ENCODE peak calls at places on chromosomes 12 and 14, in ten cellular contexts. R is AG04449, N is dorsolateral prefrontal cortex, U is glutamatergic neuron, Z is HL-60, X is A549, D is OCI-LY7, G is upper lobe of left lung, H is MCF 10A, I is Calu3. A is an unnamed sample.
A peak's percentile ranks its signal among the peaks of the same experiment; 100 is the strongest.

GRCh38 chr12:113341535-113341934 is 6.6 kb upstream of the SLC8B1 start:
- DNase-seq in R (no peak), N (no peak), H (no peak), I (no peak), D (no peak), Z (peak; percentile 41), X (no peak), U (no peak), G (no peak), A (no peak)

GRCh38 chr12:52248541-52249035 is 15.5 kb downstream of the KRT7 start:
- DNase-seq in H (no peak), G (no peak), I (peak; percentile 7), Z (no peak), N (peak; percentile 24), R (no peak), D (no peak), U (no peak), X (no peak), A (no peak)

GRCh38 chr14:90087433-90087832 is 25.6 kb downstream of the KCNK13 start:
- DNase-seq in H (peak; percentile 97), R (no peak), D (no peak), N (no peak), Z (peak; percentile 96), G (no peak), I (no peak), U (no peak), X (no peak), A (no peak)

GRCh38 chr14:58571256-58571655 is 66.5 kb upstream of the DACT1 start:
- DNase-seq in I (no peak), D (no peak), U (no peak), X (no peak), Z (no peak), G (no peak), N (no peak), H (no peak), R (no peak), A (no peak)

GRCh38 chr12:77324763-77325468 is 259.5 kb upstream of the E2F7 start:
- DNase-seq in R (no peak), N (peak; percentile 83), X (peak; percentile 67), Z (peak; percentile 24), I (peak; percentile 82), U (peak; percentile 88), D (peak; percentile 35), H (peak; percentile 75), G (peak; percentile 93), A (peak; percentile 87)

GRCh38 chr12:49673446-49674317 is 33.5 kb downstream of the FMNL3 start:
- DNase-seq in U (peak; percentile 88), R (no peak), G (peak; percentile 92), Z (no peak), X (no peak), I (no peak), D (no peak), H (no peak), N (peak; percentile 96), A (peak; percentile 68)

GRCh38 chr12:76909290-76909689 is 30.5 kb upstream of the CSRP2 start:
- DNase-seq in H (no peak), R (no peak), I (no peak), N (no peak), G (no peak), D (no peak), U (no peak), X (no peak), Z (no peak), A (peak; percentile 15)

GRCh38 chr14:23302290-23303225 is at the start of gene PPP1R3E:
- DNase-seq in X (peak; percentile 40), H (peak; percentile 64), G (peak; percentile 94), U (peak; percentile 81), Z (peak; percentile 65), R (no peak), N (peak; percentile 78), D (peak; percentile 92), I (peak; percentile 69), A (peak; percentile 78)

GRCh38 chr12:52872644-52873384 is 24.0 kb upstream of the KRT78 start:
- DNase-seq in D (no peak), H (no peak), G (no peak), Z (no peak), R (no peak), X (no peak), U (no peak), I (no peak), N (no peak), A (peak; percentile 26)

GRCh38 chr14:103989034-103989433 is 46.7 kb upstream of the RD3L start:
- DNase-seq in D (no peak), H (no peak), I (no peak), Z (no peak), X (no peak), U (no peak), N (no peak), R (no peak), G (no peak), A (no peak)
- TF ChIP-seq CTCF in D (no peak), H (no peak), I (no peak), Z (no peak), X (no peak), U (no peak), N (no peak), R (no peak), G (no peak), A (no peak)

GRCh38 chr14:95045255-95045701 is 112.1 kb downstream of the DICER1 start:
- DNase-seq in G (no peak), N (peak; percentile 11), U (no peak), R (no peak), I (no peak), X (no peak), D (no peak), Z (no peak), H (no peak), A (no peak)
- TF ChIP-seq CTCF in G (no peak), N (no peak), U (no peak), R (no peak), I (no peak), X (no peak), D (no peak), Z (no peak), H (no peak), A (no peak)

GRCh38 chr14:37056473-37056872 is 115.9 kb downstream of the SLC25A21 start:
- DNase-seq in I (no peak), N (no peak), R (no peak), Z (no peak), X (peak; percentile 18), U (no peak), H (peak; percentile 80), D (no peak), G (no peak), A (no peak)
- TF ChIP-seq CTCF in I (no peak), N (no peak), R (no peak), Z (no peak), X (no peak), U (no peak), H (no peak), D (no peak), G (no peak), A (no peak)

GRCh38 chr14:64946310-64947045 is 3.9 kb upstream of the GPX2 start:
- DNase-seq in I (no peak), G (no peak), H (no peak), R (no peak), Z (no peak), D (no peak), X (no peak), U (no peak), N (no peak), A (no peak)
- TF ChIP-seq CTCF in I (no peak), G (no peak), H (no peak), R (no peak), Z (no peak), D (no peak), X (no peak), U (no peak), N (no peak), A (no peak)

GRCh38 chr14:92877757-92878431 is 45.1 kb upstream of the CHGA start:
- DNase-seq in Z (no peak), X (no peak), G (no peak), D (no peak), I (no peak), H (peak; percentile 15), R (no peak), U (no peak), N (no peak), A (peak; percentile 46)

GRCh38 chr14:92883066-92883465 is 39.9 kb upstream of the CHGA start:
- DNase-seq in I (no peak), H (no peak), R (no peak), D (no peak), X (no peak), N (no peak), Z (no peak), G (no peak), U (no peak), A (no peak)

GRCh38 chr14:92884410-92884809 is 38.5 kb upstream of the CHGA start:
- DNase-seq in R (no peak), H (no peak), G (no peak), D (no peak), N (no peak), U (no peak), Z (no peak), X (no peak), I (no peak), A (no peak)

GRCh38 chr14:92880351-92880750 is 42.6 kb upstream of the CHGA start:
- DNase-seq in D (no peak), X (no peak), H (peak; percentile 28), Z (no peak), N (no peak), U (no peak), G (no peak), I (no peak), R (no peak), A (no peak)

GRCh38 chr14:92880851-92881250 is 42.1 kb upstream of the CHGA start:
- DNase-seq in I (peak; percentile 64), R (peak; percentile 2), H (peak; percentile 80), U (no peak), N (no peak), Z (peak; percentile 70), X (peak; percentile 52), D (no peak), G (no peak), A (no peak)
- TF ChIP-seq CTCF in I (peak; percentile 41), R (peak; percentile 21), H (peak; percentile 59), U (no peak), N (peak; percentile 53), Z (no peak), X (peak; percentile 39), D (peak; percentile 55), G (no peak), A (no peak)

DNA sequence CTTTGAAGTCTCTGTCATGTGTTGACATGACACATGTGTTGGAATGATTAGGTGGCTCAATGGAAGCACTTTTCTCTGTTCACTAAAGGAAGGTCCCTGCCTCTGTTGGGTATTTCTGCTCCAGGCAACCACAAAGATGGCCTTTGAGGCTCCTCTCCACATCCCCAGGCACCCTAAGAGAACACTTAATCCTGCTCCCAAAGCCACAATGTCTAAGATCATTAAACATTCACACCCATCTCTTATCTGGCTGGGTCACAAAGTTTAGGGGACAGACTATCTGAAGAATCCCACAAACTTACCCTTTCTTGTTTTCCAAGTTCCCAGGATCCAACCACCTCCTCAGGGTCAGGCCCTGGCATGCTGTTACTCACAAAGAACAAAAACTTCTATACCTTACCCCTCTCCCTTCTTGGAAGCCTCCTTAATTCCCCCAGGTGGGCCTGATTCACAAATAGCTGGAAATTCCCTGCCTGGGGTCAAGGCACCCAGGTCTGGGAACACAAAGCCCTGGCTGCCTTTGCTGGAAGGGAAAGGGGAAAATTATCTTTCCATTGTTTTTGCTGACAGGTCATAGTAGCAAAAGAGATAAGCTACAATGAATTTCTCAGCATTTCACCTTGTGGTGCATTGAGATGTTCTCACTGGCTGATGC is 333.7 kb downstream of the PCNX1 start:
- DNase-seq in H (no peak), U (no peak), I (no peak), D (no peak), N (no peak), G (no peak), R (no peak), X (no peak), Z (no peak), A (no peak)
- TF ChIP-seq CTCF in H (no peak), U (no peak), I (no peak), D (no peak), N (no peak), G (no peak), R (no peak), X (no peak), Z (no peak), A (no peak)

GRCh38 chr14:103905861-103906456 is 22.3 kb upstream of the TDRD9 start:
- DNase-seq in D (no peak), I (no peak), G (no peak), H (no peak), Z (peak; percentile 51), R (no peak), X (no peak), U (peak; percentile 50), N (no peak), A (peak; percentile 43)
- TF ChIP-seq CTCF in D (peak; percentile 31), I (no peak), G (no peak), H (no peak), Z (peak; percentile 24), R (peak; percentile 38), X (no peak), U (peak; percentile 10), N (no peak), A (no peak)

A was measured in nephron progenitor cell.